ENCODE peak calls at places on chromosomes 3 and 15, in ten cellular contexts. K is left ventricle myocardium superior; Z is endothelial cell; X is GM13976; W is omental fat pad; U is NCI-H1930; R is upper lobe of right lung; D is stimulated activated effector memory CD8-positive, alpha-beta T cell treated with anti-CD3 and anti-CD28 coated beads, Interleukin-12 subunit alpha, Interleukin-12 subunit beta, amount 100 ng/mL, for 72 hours; G is fibroblast of mammary gland; S is GF-D8. T is an unnamed sample.

GRCh38 chr3:51501833-51502561 is 2.2 kb upstream of the DCAF1 start:
- DNase-seq in Z (peak), D (peak), U (peak), K (peak), R (peak), S (peak), W (peak), G (peak), X (peak), T (peak)

GRCh38 chr15:82964890-82965289 is 12.4 kb upstream of the HOMER2 start:
- DNase-seq in G (no peak), U (no peak), Z (no peak), W (no peak), X (no peak), R (no peak), S (no peak), K (no peak), D (no peak), T (no peak)

GRCh38 chr3:194572131-194572789 is 61.0 kb downstream of the TMEM44 start:
- DNase-seq in U (no peak), Z (no peak), K (peak), D (no peak), G (peak), R (peak), W (peak), X (no peak), S (no peak), T (no peak)

GRCh38 chr3:29240248-29240647 is 40.6 kb upstream of the RBMS3 start:
- DNase-seq in W (no peak), X (no peak), K (no peak), S (no peak), Z (no peak), U (no peak), G (peak), D (no peak), R (no peak), T (no peak)

GRCh38 chr3:35946121-35946856 is 307.0 kb downstream of the ARPP21 start:
- DNase-seq in W (no peak), X (peak), G (peak), D (no peak), S (no peak), Z (no peak), U (no peak), K (no peak), R (no peak), T (no peak)

GRCh38 chr3:126269360-126269759 is 87.8 kb downstream of the KLF15 start:
- DNase-seq in Z (no peak), S (no peak), K (no peak), D (no peak), U (no peak), R (no peak), G (peak), X (no peak), W (no peak), T (no peak)

GRCh38 chr15:66080791-66081475 is 172.6 kb downstream of the MEGF11 start:
- DNase-seq in W (no peak), D (no peak), S (no peak), X (no peak), G (peak), Z (peak), U (no peak), K (no peak), R (peak), T (no peak)

GRCh38 chr3:64627471-64628321 is 60.1 kb downstream of the ADAMTS9 start:
- DNase-seq in X (no peak), R (no peak), W (no peak), D (no peak), U (no peak), Z (no peak), G (peak), S (no peak), K (no peak), T (no peak)

GRCh38 chr3:155554777-155555445 is 190.0 kb downstream of the PLCH1 start:
- DNase-seq in R (no peak), Z (peak), K (no peak), S (peak), U (no peak), X (no peak), D (no peak), W (no peak), G (no peak), T (peak)

GRCh38 chr3:5972586-5972985 is 785.1 kb downstream of the EDEM1 start:
- DNase-seq in D (no peak), R (no peak), U (no peak), G (no peak), K (no peak), W (no peak), Z (no peak), X (no peak), S (no peak), T (no peak)

GRCh38 chr3:143203848-143204247 is 84.3 kb downstream of the CHST2 start:
- DNase-seq in W (no peak), Z (no peak), K (no peak), X (no peak), R (no peak), G (peak), D (no peak), S (no peak), U (no peak), T (no peak)

GRCh38 chr3:87069963-87070362 is 79.0 kb upstream of the VGLL3 start:
- DNase-seq in X (no peak), W (no peak), S (no peak), G (no peak), R (no peak), U (no peak), D (no peak), Z (no peak), K (no peak), T (no peak)

GRCh38 chr3:57758686-57759085 is 2.6 kb downstream of the SLMAP start:
- DNase-seq in K (no peak), R (no peak), U (no peak), S (no peak), W (no peak), G (peak), Z (no peak), X (no peak), D (no peak), T (no peak)

GRCh38 chr15:69758810-69759410 is 306.3 kb downstream of the RPLP1 start:
- DNase-seq in G (peak), Z (no peak), X (peak), K (no peak), R (no peak), S (peak), U (no peak), W (no peak), D (peak), T (peak)

GRCh38 chr3:146131616-146132410 is 29.2 kb downstream of the PLOD2 start:
- DNase-seq in X (no peak), K (no peak), U (no peak), R (no peak), D (no peak), Z (no peak), W (no peak), G (peak), S (no peak), T (no peak)

GRCh38 chr15:58065011-58065444 is 483 bp downstream of the ALDH1A2 start:
- DNase-seq in W (no peak), R (peak), G (no peak), U (no peak), X (no peak), K (peak), S (no peak), Z (peak), D (no peak), T (no peak)

GRCh38 chr3:124117486-124117885 is 125.6 kb upstream of the ROPN1 start:
- DNase-seq in Z (no peak), X (no peak), R (no peak), D (no peak), G (peak), S (no peak), K (no peak), U (no peak), W (no peak), T (no peak)

T was measured in GM20000.